ENCODE peak calls at places on chromosomes 16 and 17, in ten cellular contexts. One of them, this sample, is unnamed.

GRCh38 chr17:74779948-74780400 is 3.8 kb upstream of the NAT9 start:
- DNase-seq in tibial artery: no peak
- DNase-seq in BJ: no peak
- DNase-seq in WTC11: no peak
- DNase-seq in fibroblast of lung: no peak
- DNase-seq in glutamatergic neuron: no peak
- DNase-seq in HepG2: no peak
- DNase-seq in endodermal cell: no peak
- DNase-seq in thoracic aorta: no peak
- DNase-seq in CD8-positive, alpha-beta T cell: peak
- DNase-seq in this sample: no peak

GRCh38 chr16:66258916-66259845 is 107.3 kb upstream of the CDH5 start:
- DNase-seq in tibial artery: no peak
- DNase-seq in BJ: no peak
- DNase-seq in WTC11: no peak
- DNase-seq in fibroblast of lung: no peak
- DNase-seq in glutamatergic neuron: no peak
- DNase-seq in HepG2: no peak
- DNase-seq in endodermal cell: peak
- DNase-seq in thoracic aorta: no peak
- DNase-seq in CD8-positive, alpha-beta T cell: no peak
- DNase-seq in this sample: no peak

GRCh38 chr16:15618392-15618791 is 24.6 kb downstream of the MARF1 start:
- DNase-seq in tibial artery: no peak
- DNase-seq in BJ: no peak
- DNase-seq in WTC11: no peak
- DNase-seq in fibroblast of lung: peak
- DNase-seq in glutamatergic neuron: no peak
- DNase-seq in HepG2: no peak
- DNase-seq in endodermal cell: no peak
- DNase-seq in thoracic aorta: no peak
- DNase-seq in CD8-positive, alpha-beta T cell: no peak
- DNase-seq in this sample: peak

GRCh38 chr17:77853208-77853977 is 105.1 kb upstream of the TNRC6C start:
- DNase-seq in tibial artery: peak
- DNase-seq in BJ: no peak
- DNase-seq in WTC11: no peak
- DNase-seq in fibroblast of lung: no peak
- DNase-seq in glutamatergic neuron: no peak
- DNase-seq in HepG2: no peak
- DNase-seq in endodermal cell: peak
- DNase-seq in thoracic aorta: no peak
- DNase-seq in CD8-positive, alpha-beta T cell: no peak
- DNase-seq in this sample: no peak

GRCh38 chr17:39813631-39814030 is 50.5 kb downstream of the IKZF3 start:
- DNase-seq in tibial artery: no peak
- DNase-seq in BJ: no peak
- DNase-seq in WTC11: no peak
- DNase-seq in fibroblast of lung: no peak
- DNase-seq in glutamatergic neuron: no peak
- DNase-seq in HepG2: no peak
- DNase-seq in endodermal cell: no peak
- DNase-seq in thoracic aorta: no peak
- DNase-seq in CD8-positive, alpha-beta T cell: peak
- DNase-seq in this sample: no peak

GRCh38 chr17:37490638-37491614 is 1.2 kb downstream of the DUSP14 start:
- DNase-seq in tibial artery: peak
- DNase-seq in BJ: peak
- DNase-seq in WTC11: peak
- DNase-seq in fibroblast of lung: peak
- DNase-seq in glutamatergic neuron: no peak
- DNase-seq in HepG2: peak
- DNase-seq in endodermal cell: peak
- DNase-seq in thoracic aorta: no peak
- DNase-seq in CD8-positive, alpha-beta T cell: no peak
- DNase-seq in this sample: peak

GRCh38 chr16:11613381-11614303 is 26.9 kb upstream of the LITAF start:
- DNase-seq in tibial artery: peak
- DNase-seq in BJ: no peak
- DNase-seq in WTC11: no peak
- DNase-seq in fibroblast of lung: peak
- DNase-seq in glutamatergic neuron: no peak
- DNase-seq in HepG2: peak
- DNase-seq in endodermal cell: no peak
- DNase-seq in thoracic aorta: no peak
- DNase-seq in CD8-positive, alpha-beta T cell: no peak
- DNase-seq in this sample: no peak

GRCh38 chr16:17271687-17272086 is 199.1 kb downstream of the XYLT1 start:
- DNase-seq in tibial artery: peak
- DNase-seq in BJ: no peak
- DNase-seq in WTC11: no peak
- DNase-seq in fibroblast of lung: peak
- DNase-seq in glutamatergic neuron: no peak
- DNase-seq in HepG2: no peak
- DNase-seq in endodermal cell: no peak
- DNase-seq in thoracic aorta: peak
- DNase-seq in CD8-positive, alpha-beta T cell: no peak
- DNase-seq in this sample: no peak

GRCh38 chr16:87457724-87458423 is 35.0 kb downstream of the ZCCHC14 start:
- DNase-seq in tibial artery: no peak
- DNase-seq in BJ: peak
- DNase-seq in WTC11: no peak
- DNase-seq in fibroblast of lung: peak
- DNase-seq in glutamatergic neuron: no peak
- DNase-seq in HepG2: no peak
- DNase-seq in endodermal cell: peak
- DNase-seq in thoracic aorta: no peak
- DNase-seq in CD8-positive, alpha-beta T cell: no peak
- DNase-seq in this sample: peak

GRCh38 chr16:69406780-69407331 is 17.6 kb upstream of the CYB5B start:
- DNase-seq in tibial artery: no peak
- DNase-seq in BJ: no peak
- DNase-seq in WTC11: no peak
- DNase-seq in fibroblast of lung: no peak
- DNase-seq in glutamatergic neuron: no peak
- DNase-seq in HepG2: peak
- DNase-seq in endodermal cell: no peak
- DNase-seq in thoracic aorta: no peak
- DNase-seq in CD8-positive, alpha-beta T cell: no peak
- DNase-seq in this sample: peak

GRCh38 chr16:14007460-14007859 is 63.7 kb upstream of the MRTFB start:
- DNase-seq in tibial artery: no peak
- DNase-seq in BJ: peak
- DNase-seq in WTC11: no peak
- DNase-seq in fibroblast of lung: peak
- DNase-seq in glutamatergic neuron: no peak
- DNase-seq in HepG2: no peak
- DNase-seq in endodermal cell: no peak
- DNase-seq in thoracic aorta: no peak
- DNase-seq in CD8-positive, alpha-beta T cell: no peak
- DNase-seq in this sample: peak

GRCh38 chr17:39653662-39654331 is 11.4 kb upstream of the TCAP start:
- DNase-seq in tibial artery: no peak
- DNase-seq in BJ: no peak
- DNase-seq in WTC11: peak
- DNase-seq in fibroblast of lung: peak
- DNase-seq in glutamatergic neuron: peak
- DNase-seq in HepG2: peak
- DNase-seq in endodermal cell: peak
- DNase-seq in thoracic aorta: no peak
- DNase-seq in CD8-positive, alpha-beta T cell: peak
- DNase-seq in this sample: peak

GRCh38 chr16:14071576-14072271 is 605 bp downstream of the MRTFB start:
- DNase-seq in tibial artery: no peak
- DNase-seq in BJ: no peak
- DNase-seq in WTC11: no peak
- DNase-seq in fibroblast of lung: no peak
- DNase-seq in glutamatergic neuron: no peak
- DNase-seq in HepG2: peak
- DNase-seq in endodermal cell: peak
- DNase-seq in thoracic aorta: no peak
- DNase-seq in CD8-positive, alpha-beta T cell: no peak
- DNase-seq in this sample: no peak

GRCh38 chr16:12086861-12087260 is 110.3 kb downstream of the SNX29 start:
- DNase-seq in tibial artery: no peak
- DNase-seq in BJ: no peak
- DNase-seq in WTC11: no peak
- DNase-seq in fibroblast of lung: no peak
- DNase-seq in glutamatergic neuron: no peak
- DNase-seq in HepG2: no peak
- DNase-seq in endodermal cell: no peak
- DNase-seq in thoracic aorta: no peak
- DNase-seq in CD8-positive, alpha-beta T cell: no peak
- DNase-seq in this sample: no peak

GRCh38 chr17:30113213-30113612 is 3.4 kb upstream of the NSRP1 start:
- DNase-seq in tibial artery: no peak
- DNase-seq in BJ: no peak
- DNase-seq in WTC11: no peak
- DNase-seq in fibroblast of lung: no peak
- DNase-seq in glutamatergic neuron: no peak
- DNase-seq in HepG2: peak
- DNase-seq in endodermal cell: no peak
- DNase-seq in thoracic aorta: no peak
- DNase-seq in CD8-positive, alpha-beta T cell: no peak
- DNase-seq in this sample: peak

DNA sequence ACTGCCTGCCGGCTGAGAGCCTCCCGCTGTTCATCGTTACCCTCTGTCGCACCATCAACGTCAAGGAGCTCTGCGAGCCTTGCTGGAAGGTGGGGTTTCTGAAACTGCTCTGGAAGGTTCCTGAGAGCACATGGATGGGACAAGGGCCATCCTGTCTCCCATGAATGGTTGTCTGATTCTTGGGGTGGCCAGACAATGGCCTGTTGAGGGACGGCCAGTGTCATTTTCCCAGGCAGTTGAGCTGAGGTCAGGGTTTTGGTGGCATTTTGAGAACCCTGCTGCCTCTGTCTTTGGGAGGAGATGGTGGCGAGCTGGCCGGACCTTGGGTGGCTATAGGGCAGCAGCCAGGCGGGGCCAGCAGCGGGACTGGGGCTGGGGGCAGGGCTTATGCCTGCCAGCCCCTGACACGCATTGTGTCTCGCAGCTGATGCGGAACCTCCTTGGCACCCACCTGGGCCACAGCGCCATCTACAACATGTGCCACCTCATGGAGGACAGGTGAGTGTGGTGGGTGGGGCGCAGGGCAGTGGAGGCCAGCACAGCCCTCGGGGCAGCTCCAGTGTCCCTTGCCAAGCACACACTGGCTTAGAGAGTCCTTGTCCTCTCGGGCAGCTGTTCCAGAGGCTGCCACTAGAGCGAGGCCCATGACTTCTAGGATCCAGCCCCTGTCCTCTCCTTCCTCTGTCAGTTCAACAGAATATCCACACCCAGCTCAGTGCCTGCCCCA is 9.1 kb downstream of the TSC2 start:
- DNase-seq in tibial artery: no peak
- DNase-seq in BJ: no peak
- DNase-seq in WTC11: no peak
- DNase-seq in fibroblast of lung: no peak
- DNase-seq in glutamatergic neuron: no peak
- DNase-seq in HepG2: no peak
- DNase-seq in endodermal cell: peak
- DNase-seq in thoracic aorta: no peak
- DNase-seq in CD8-positive, alpha-beta T cell: no peak
- DNase-seq in this sample: no peak
- TF ChIP-seq CTCF in tibial artery: no peak
- TF ChIP-seq CTCF in BJ: no peak
- TF ChIP-seq CTCF in WTC11: no peak
- TF ChIP-seq CTCF in fibroblast of lung: peak
- TF ChIP-seq CTCF in glutamatergic neuron: no peak
- TF ChIP-seq CTCF in HepG2: peak
- TF ChIP-seq CTCF in endodermal cell: peak
- TF ChIP-seq CTCF in thoracic aorta: no peak
- TF ChIP-seq CTCF in CD8-positive, alpha-beta T cell: no peak
- TF ChIP-seq CTCF in this sample: peak

GRCh38 chr17:80284631-80285030 is 24.0 kb downstream of the RNF213 start:
- DNase-seq in tibial artery: no peak
- DNase-seq in BJ: no peak
- DNase-seq in WTC11: peak
- DNase-seq in fibroblast of lung: no peak
- DNase-seq in glutamatergic neuron: no peak
- DNase-seq in HepG2: no peak
- DNase-seq in endodermal cell: peak
- DNase-seq in thoracic aorta: no peak
- DNase-seq in CD8-positive, alpha-beta T cell: no peak
- DNase-seq in this sample: no peak
- TF ChIP-seq CTCF in tibial artery: no peak
- TF ChIP-seq CTCF in BJ: no peak
- TF ChIP-seq CTCF in WTC11: no peak
- TF ChIP-seq CTCF in fibroblast of lung: no peak
- TF ChIP-seq CTCF in glutamatergic neuron: no peak
- TF ChIP-seq CTCF in HepG2: peak
- TF ChIP-seq CTCF in endodermal cell: peak
- TF ChIP-seq CTCF in thoracic aorta: no peak
- TF ChIP-seq CTCF in CD8-positive, alpha-beta T cell: no peak
- TF ChIP-seq CTCF in this sample: peak

GRCh38 chr17:58215685-58216084 is 3.4 kb downstream of the MKS1 start:
- DNase-seq in tibial artery: no peak
- DNase-seq in BJ: no peak
- DNase-seq in WTC11: no peak
- DNase-seq in fibroblast of lung: no peak
- DNase-seq in glutamatergic neuron: no peak
- DNase-seq in HepG2: no peak
- DNase-seq in endodermal cell: peak
- DNase-seq in thoracic aorta: no peak
- DNase-seq in CD8-positive, alpha-beta T cell: no peak
- DNase-seq in this sample: no peak
- TF ChIP-seq CTCF in tibial artery: no peak
- TF ChIP-seq CTCF in BJ: no peak
- TF ChIP-seq CTCF in WTC11: no peak
- TF ChIP-seq CTCF in fibroblast of lung: no peak
- TF ChIP-seq CTCF in glutamatergic neuron: no peak
- TF ChIP-seq CTCF in HepG2: no peak
- TF ChIP-seq CTCF in endodermal cell: no peak
- TF ChIP-seq CTCF in thoracic aorta: no peak
- TF ChIP-seq CTCF in CD8-positive, alpha-beta T cell: no peak
- TF ChIP-seq CTCF in this sample: no peak

GRCh38 chr17:7591596-7591995 is 1.7 kb upstream of the SOX15 start:
- DNase-seq in tibial artery: no peak
- DNase-seq in BJ: no peak
- DNase-seq in WTC11: no peak
- DNase-seq in fibroblast of lung: no peak
- DNase-seq in glutamatergic neuron: no peak
- DNase-seq in HepG2: no peak
- DNase-seq in endodermal cell: no peak
- DNase-seq in thoracic aorta: no peak
- DNase-seq in CD8-positive, alpha-beta T cell: no peak
- DNase-seq in this sample: no peak
- TF ChIP-seq CTCF in tibial artery: no peak
- TF ChIP-seq CTCF in BJ: no peak
- TF ChIP-seq CTCF in WTC11: no peak
- TF ChIP-seq CTCF in fibroblast of lung: no peak
- TF ChIP-seq CTCF in glutamatergic neuron: no peak
- TF ChIP-seq CTCF in HepG2: no peak
- TF ChIP-seq CTCF in endodermal cell: no peak
- TF ChIP-seq CTCF in thoracic aorta: no peak
- TF ChIP-seq CTCF in CD8-positive, alpha-beta T cell: no peak
- TF ChIP-seq CTCF in this sample: no peak